ENCODE peak calls at places on chromosomes 7 and 10, in ten cellular contexts. E, N, O, X, T, K, U, B, I and V are unnamed samples.

GRCh38 chr7:137390076-137390475 is 46.5 kb upstream of the PTN start:
- DNase-seq in E (no peak), N (no peak), O (no peak), X (no peak), T (no peak), K (no peak), U (no peak), B (no peak), I (no peak), V (no peak)

GRCh38 chr10:124820121-124820520 is 18.5 kb downstream of the ABRAXAS2 start:
- DNase-seq in E (no peak), N (no peak), O (no peak), X (no peak), T (no peak), K (no peak), U (no peak), B (no peak), I (no peak), V (no peak)

GRCh38 chr10:120336910-120337540 is 120.0 kb upstream of the PLPP4 start:
- DNase-seq in E (peak), N (peak), O (peak), X (no peak), T (peak), K (peak), U (no peak), B (peak), I (peak), V (peak)

GRCh38 chr7:145183069-145183468 is 347.2 kb upstream of the TPK1 start:
- DNase-seq in E (no peak), N (no peak), O (no peak), X (no peak), T (no peak), K (peak), U (no peak), B (no peak), I (no peak), V (no peak)

GRCh38 chr10:118840071-118840775 is 85.5 kb upstream of the CACUL1 start:
- DNase-seq in E (no peak), N (no peak), O (peak), X (no peak), T (no peak), K (no peak), U (no peak), B (peak), I (no peak), V (no peak)

GRCh38 chr7:71363627-71364026 is 231.7 kb downstream of the GALNT17 start:
- DNase-seq in E (no peak), N (no peak), O (no peak), X (no peak), T (no peak), K (no peak), U (no peak), B (no peak), I (no peak), V (no peak)

GRCh38 chr7:113128028-113128427 is 9.7 kb upstream of the SMIM30 start:
- DNase-seq in E (no peak), N (no peak), O (no peak), X (no peak), T (peak), K (no peak), U (no peak), B (no peak), I (no peak), V (no peak)

GRCh38 chr10:117134084-117135025 is 3.7 kb downstream of the VAX1 start:
- DNase-seq in E (no peak), N (no peak), O (no peak), X (no peak), T (no peak), K (no peak), U (no peak), B (no peak), I (no peak), V (no peak)

GRCh38 chr10:33402748-33403147 is 68.3 kb upstream of the NRP1 start:
- DNase-seq in E (no peak), N (peak), O (no peak), X (no peak), T (no peak), K (no peak), U (no peak), B (no peak), I (no peak), V (no peak)

DNA sequence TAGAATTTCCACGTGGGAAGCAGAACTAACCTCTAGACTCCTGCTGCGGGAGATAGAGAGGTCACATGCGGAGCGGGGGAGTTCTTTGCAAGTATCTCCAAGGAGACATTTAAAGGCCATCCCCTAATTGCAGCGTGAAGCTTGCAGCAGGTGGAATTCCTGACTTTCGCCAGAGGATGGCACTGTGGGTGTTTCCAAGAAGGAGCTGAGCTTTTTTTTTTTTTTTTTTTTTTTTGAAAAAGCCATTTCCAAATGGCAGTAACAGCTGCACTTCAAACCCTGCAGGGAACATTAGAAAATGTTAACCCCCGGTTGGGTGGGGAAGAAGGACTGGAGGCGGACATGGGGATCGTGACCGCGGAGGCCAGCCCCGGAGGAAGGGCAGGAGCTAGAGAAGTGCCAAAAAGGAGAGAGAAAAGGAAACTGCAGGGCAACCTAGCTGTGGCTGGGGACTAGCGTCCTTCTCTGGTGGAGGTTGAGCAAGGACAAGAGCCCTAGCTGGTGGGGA is 487.7 kb downstream of the TYW1 start:
- DNase-seq in E (peak), N (peak), O (peak), X (peak), T (peak), K (peak), U (peak), B (peak), I (peak), V (no peak)
- H3K4me3 ChIP-seq in E (no peak), N (no peak), O (no peak), X (peak), T (peak), K (no peak), U (no peak), B (no peak), I (no peak), V (no peak)

GRCh38 chr7:124027236-124027635 is 5.6 kb downstream of the TMEM229A start:
- DNase-seq in E (no peak), N (no peak), O (no peak), X (no peak), T (no peak), K (no peak), U (no peak), B (no peak), I (no peak), V (no peak)
- TF ChIP-seq CTCF in E (no peak), N (no peak), O (no peak), X (no peak), T (no peak), K (no peak), U (no peak), B (no peak), I (no peak), V (no peak)

GRCh38 chr7:139523199-139523941 is at the start of gene CLEC2L:
- DNase-seq in E (no peak), N (no peak), O (no peak), X (no peak), T (no peak), K (no peak), U (no peak), B (no peak), I (no peak), V (no peak)
- H3K4me3 ChIP-seq in E (no peak), N (no peak), O (peak), X (peak), T (no peak), K (no peak), U (peak), B (no peak), I (no peak), V (no peak)

DNA sequence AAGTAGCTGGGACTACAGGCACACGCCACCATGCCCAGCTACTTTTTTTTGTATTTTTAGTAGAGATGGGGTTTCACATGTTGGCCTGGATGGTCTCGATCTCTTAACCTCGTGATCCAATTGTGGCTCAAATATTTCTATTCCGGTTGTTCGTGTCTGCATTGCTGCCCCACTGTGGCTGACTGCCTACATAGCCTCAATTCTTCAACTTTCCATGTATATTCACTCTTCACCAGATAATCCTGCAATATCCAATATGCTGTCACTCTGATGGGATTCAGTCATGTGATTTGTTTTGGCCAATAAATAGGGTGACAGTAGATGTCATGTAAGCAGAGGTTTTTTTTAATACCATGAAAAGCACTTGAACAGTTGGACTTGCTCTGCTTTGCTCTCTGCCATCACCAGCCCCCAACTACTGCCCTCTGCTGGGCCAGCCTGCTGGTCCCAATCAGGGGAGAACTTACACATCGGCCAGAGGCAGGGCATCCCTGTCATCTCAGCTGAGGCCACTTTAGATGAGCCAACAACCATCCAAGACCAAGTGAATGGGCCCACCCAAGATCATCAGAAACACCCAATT is 56.7 kb downstream of the NSUN6 start:
- DNase-seq in E (no peak), N (no peak), O (no peak), X (no peak), T (no peak), K (no peak), U (no peak), B (no peak), I (no peak), V (no peak)
- TF ChIP-seq CTCF in E (no peak), N (no peak), O (peak), X (no peak), T (peak), K (peak), U (peak), B (peak), I (no peak), V (no peak)

DNA sequence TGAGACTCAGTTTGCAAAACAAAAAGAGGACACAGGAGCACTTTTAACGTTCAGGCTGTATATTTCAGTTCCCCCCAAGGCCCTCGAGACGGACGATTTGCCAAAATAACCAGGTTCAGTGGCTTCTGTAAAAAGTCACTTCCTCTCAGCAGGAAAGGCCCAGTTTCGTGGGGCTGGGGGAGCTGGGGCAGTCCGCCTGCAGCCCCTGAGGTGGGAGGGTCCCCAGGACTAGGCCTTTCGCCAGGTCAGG is 28.8 kb downstream of the WDR86 start:
- DNase-seq in E (no peak), N (no peak), O (no peak), X (no peak), T (no peak), K (no peak), U (no peak), B (no peak), I (no peak), V (no peak)
- H3K4me3 ChIP-seq in E (no peak), N (peak), O (no peak), X (peak), T (no peak), K (no peak), U (no peak), B (no peak), I (peak), V (peak)

GRCh38 chr7:34748244-34749039 is 90.4 kb downstream of the NPSR1 start:
- DNase-seq in E (peak), N (no peak), O (peak), X (peak), T (peak), K (peak), U (no peak), B (peak), I (no peak), V (no peak)
- TF ChIP-seq CTCF in E (no peak), N (no peak), O (no peak), X (no peak), T (no peak), K (no peak), U (no peak), B (no peak), I (no peak), V (no peak)

DNA sequence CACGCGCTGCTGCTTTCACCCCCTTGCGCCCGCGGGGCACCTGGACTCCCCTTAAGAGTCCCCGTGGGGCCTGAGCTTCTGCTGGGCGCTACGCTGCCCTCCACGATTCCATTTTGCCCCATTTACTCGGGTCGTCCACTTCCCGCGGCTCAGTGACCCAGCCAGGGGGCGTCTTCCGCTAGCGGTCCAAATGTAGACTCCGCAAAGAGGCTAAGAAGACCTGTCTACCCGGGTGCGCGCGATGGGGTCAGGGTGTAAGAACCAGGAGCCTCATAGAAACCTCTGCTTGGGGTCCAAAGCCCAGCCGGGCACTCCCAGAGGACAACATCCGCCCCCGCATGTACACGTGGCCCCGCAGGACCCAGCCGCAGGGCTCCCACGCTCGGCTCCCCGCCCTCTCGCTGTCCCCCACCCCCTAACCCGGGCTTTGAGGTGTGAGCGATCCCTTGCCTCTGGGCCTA is 5.2 kb upstream of the HMX2 start:
- DNase-seq in E (no peak), N (no peak), O (no peak), X (no peak), T (no peak), K (no peak), U (no peak), B (no peak), I (no peak), V (no peak)
- H3K4me3 ChIP-seq in E (no peak), N (no peak), O (no peak), X (no peak), T (no peak), K (no peak), U (no peak), B (no peak), I (no peak), V (peak)

GRCh38 chr7:150322833-150323681 is at the start of the genes ACTR3C and LRRC61:
- DNase-seq in E (peak), N (no peak), O (no peak), X (no peak), T (no peak), K (no peak), U (no peak), B (no peak), I (no peak), V (peak)
- TF ChIP-seq CTCF in E (peak), N (no peak), O (no peak), X (peak), T (no peak), K (no peak), U (no peak), B (no peak), I (no peak), V (no peak)